ENCODE peak calls at places on chromosomes 5 and 9, in eight cellular contexts. V, W, B, D, R, U, G and Y are unnamed samples. For H3K27me3 and H3K36me3, the result is how much of the 10 kb centered on the place peaks cover.

GRCh38 chr5:96483878-96484277 is 50.8 kb upstream of the PCSK1 start:
- DNase-seq in V (no peak), W (no peak), B (peak), D (no peak), R (peak), U (no peak), G (peak), Y (peak)

GRCh38 chr5:28400076-28400475 is 1361.7 kb upstream of the CDH9 start:
- DNase-seq in V (no peak), W (no peak), B (no peak), D (no peak), R (no peak), U (no peak), G (no peak), Y (no peak)

GRCh38 chr5:140349244-140349643 is 2.8 kb upstream of the HBEGF start:
- DNase-seq in V (no peak), W (no peak), B (no peak), D (no peak), R (peak), U (no peak), G (no peak), Y (no peak)

GRCh38 chr5:64384761-64385160 is 121.1 kb upstream of the RGS7BP start:
- DNase-seq in V (no peak), W (no peak), B (peak), D (no peak), R (no peak), U (no peak), G (peak), Y (peak)

GRCh38 chr9:18997151-18997550 is 35.9 kb downstream of the SAXO1 start:
- DNase-seq in V (no peak), W (no peak), B (peak), D (no peak), R (no peak), U (no peak), G (no peak), Y (no peak)

GRCh38 chr5:177495243-177496060 is 2.0 kb downstream of the PDLIM7 start:
- DNase-seq in V (peak), W (peak), B (peak), D (no peak), R (peak), U (peak), G (peak), Y (peak)

GRCh38 chr5:64532657-64533056 is 26.8 kb downstream of the RGS7BP start:
- DNase-seq in V (no peak), W (no peak), B (no peak), D (no peak), R (no peak), U (no peak), G (no peak), Y (peak)

GRCh38 chr5:93209476-93209875 is 371.5 kb downstream of the NR2F1-AS1 start:
- DNase-seq in V (no peak), W (no peak), B (no peak), D (no peak), R (no peak), U (no peak), G (no peak), Y (no peak)

GRCh38 chr9:92324889-92325268 is 271 bp downstream of the NOL8 start:
- DNase-seq in V (no peak), W (no peak), B (no peak), D (no peak), R (peak), U (no peak), G (no peak), Y (no peak)

GRCh38 chr9:3852545-3852944 is 326.7 kb upstream of the RFX3 start:
- DNase-seq in V (no peak), W (no peak), B (no peak), D (no peak), R (no peak), U (no peak), G (no peak), Y (no peak)

GRCh38 chr5:79143684-79144379 is 32.2 kb downstream of the BHMT start:
- DNase-seq in V (no peak), W (no peak), B (no peak), D (no peak), R (peak), U (no peak), G (peak), Y (no peak)

GRCh38 chr9:2231831-2232230 is 216.7 kb downstream of the SMARCA2 start:
- DNase-seq in V (no peak), W (peak), B (peak), D (no peak), R (peak), U (no peak), G (peak), Y (no peak)

GRCh38 chr5:152305525-152305924 is 99.6 kb downstream of the NMUR2 start:
- DNase-seq in V (no peak), W (no peak), B (no peak), D (no peak), R (no peak), U (no peak), G (no peak), Y (no peak)

GRCh38 chr5:59587489-59588337 is 305.8 kb downstream of the PDE4D start:
- DNase-seq in V (peak), W (peak), B (no peak), D (no peak), R (peak), U (peak), G (peak), Y (peak)

GRCh38 chr9:35294066-35294465 is 132.3 kb downstream of the UNC13B start:
- DNase-seq in V (no peak), W (no peak), B (no peak), D (no peak), R (no peak), U (no peak), G (no peak), Y (no peak)

GRCh38 chr5:15266841-15267240 is 233.1 kb upstream of the FBXL7 start:
- DNase-seq in V (no peak), W (no peak), B (no peak), D (no peak), R (no peak), U (no peak), G (no peak), Y (no peak)

GRCh38 chr9:82996931-82997330 is 66.0 kb downstream of the RASEF start:
- DNase-seq in V (no peak), W (no peak), B (peak), D (no peak), R (peak), U (no peak), G (no peak), Y (no peak)

GRCh38 chr9:127035948-127036347 is 86.5 kb downstream of the ANGPTL2 start:
- DNase-seq in V (peak), W (peak), B (no peak), D (no peak), R (peak), U (peak), G (no peak), Y (no peak)

GRCh38 chr9:117714282-117714681 is 10.1 kb downstream of the TLR4 start:
- DNase-seq in V (peak), W (no peak), B (no peak), D (no peak), R (no peak), U (no peak), G (no peak), Y (peak)

GRCh38 chr9:124284940-124285441 is 27.2 kb downstream of the NEK6 start:
- DNase-seq in V (no peak), W (no peak), B (no peak), D (no peak), R (peak), U (no peak), G (peak), Y (no peak)

GRCh38 chr9:18746631-18747030 is 272.7 kb downstream of the ADAMTSL1 start:
- DNase-seq in V (no peak), W (no peak), B (no peak), D (no peak), R (no peak), U (no peak), G (no peak), Y (no peak)

GRCh38 chr5:157607371-157608161 is 32.0 kb upstream of the ADAM19 start:
- DNase-seq in V (no peak), W (no peak), B (no peak), D (peak), R (peak), U (no peak), G (peak), Y (no peak)

GRCh38 chr5:136901-137300 is 44.9 kb downstream of the PLEKHG4B start:
- DNase-seq in V (no peak), W (no peak), B (no peak), D (no peak), R (peak), U (no peak), G (no peak), Y (no peak)

GRCh38 chr9:108468364-108468763 is 387.4 kb downstream of the ACTL7B start:
- DNase-seq in V (no peak), W (peak), B (peak), D (no peak), R (peak), U (peak), G (peak), Y (no peak)

GRCh38 chr5:6389946-6390530 is 11.7 kb upstream of the MED10 start:
- DNase-seq in V (no peak), W (no peak), B (no peak), D (no peak), R (no peak), U (no peak), G (no peak), Y (no peak)

GRCh38 chr5:126377444-126377843 is 45.8 kb upstream of the GRAMD2B start:
- DNase-seq in V (no peak), W (no peak), B (no peak), D (no peak), R (peak), U (no peak), G (no peak), Y (no peak)

GRCh38 chr9:107732781-107733529 is 243.4 kb upstream of the KLF4 start:
- DNase-seq in V (no peak), W (peak), B (no peak), D (no peak), R (peak), U (peak), G (no peak), Y (no peak)

GRCh38 chr5:136516617-136517016 is 151.3 kb upstream of the TRPC7 start:
- DNase-seq in V (no peak), W (no peak), B (no peak), D (no peak), R (no peak), U (no peak), G (no peak), Y (no peak)

GRCh38 chr9:95740217-95741004 is 135.1 kb upstream of the ERCC6L2 start:
- DNase-seq in V (no peak), W (no peak), B (no peak), D (no peak), R (no peak), U (no peak), G (no peak), Y (no peak)

GRCh38 chr9:124403246-124403645 is 12.0 kb downstream of the PSMB7 start:
- DNase-seq in V (no peak), W (no peak), B (no peak), D (no peak), R (no peak), U (no peak), G (no peak), Y (no peak)

GRCh38 chr5:91146221-91146620 is 236.9 kb downstream of the ARRDC3 start:
- DNase-seq in V (no peak), W (no peak), B (no peak), D (no peak), R (peak), U (no peak), G (no peak), Y (no peak)

GRCh38 chr5:177134653-177135225 is 1.2 kb downstream of the NSD1 start:
- DNase-seq in V (no peak), W (no peak), B (peak), D (no peak), R (peak), U (peak), G (no peak), Y (no peak)

GRCh38 chr9:133333566-133333965 is 2.4 kb downstream of the SURF6 start:
- DNase-seq in V (peak), W (no peak), B (no peak), D (no peak), R (no peak), U (peak), G (no peak), Y (no peak)

GRCh38 chr9:129040113-129040643 is 3.8 kb downstream of the MIGA2 start:
- DNase-seq in V (no peak), W (no peak), B (no peak), D (no peak), R (no peak), U (no peak), G (no peak), Y (peak)
- H3K4me3 ChIP-seq in V (no peak), W (no peak), B (no peak), D (no peak), R (no peak), U (no peak), G (no peak), Y (no peak)

GRCh38 chr9:33637881-33638280 is 113.8 kb downstream of the ANKRD18B start:
- DNase-seq in V (no peak), W (no peak), B (no peak), D (no peak), R (no peak), U (no peak), G (no peak), Y (peak)
- H3K27me3 ChIP-seq in V (under half), W (half or more), B (under half), D (under half), R (half or more), U (under half), G (under half), Y (under half)

DNA sequence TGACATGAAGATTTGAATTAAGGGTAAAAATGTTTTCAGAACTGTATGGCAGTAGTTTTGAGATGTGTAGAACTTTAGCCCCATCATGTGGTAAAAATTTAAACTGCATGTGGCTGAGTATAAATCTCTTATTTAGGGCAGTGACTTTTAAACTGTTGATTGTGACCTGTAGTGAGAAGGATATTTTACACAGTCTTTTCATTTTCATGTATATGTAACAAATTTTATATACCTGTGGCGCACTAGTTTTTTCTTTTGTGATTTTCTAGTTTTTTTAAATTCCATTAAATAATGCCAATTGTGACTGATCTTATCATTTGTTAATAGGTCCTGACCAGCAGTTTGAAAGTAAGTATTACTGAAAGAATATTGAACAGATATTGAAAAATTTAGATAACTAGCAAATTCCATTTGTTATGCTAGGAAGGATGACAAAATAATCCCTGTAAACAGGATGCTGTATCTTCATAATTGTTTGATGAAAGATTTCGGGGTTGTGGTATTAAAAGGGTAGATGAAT is 47.2 kb downstream of the GPBP1 start:
- DNase-seq in V (no peak), W (peak), B (peak), D (no peak), R (peak), U (no peak), G (peak), Y (peak)
- H3K36me3 ChIP-seq in V (under half), W (under half), B (under half), D (under half), R (under half), U (under half), G (under half), Y (under half)

DNA sequence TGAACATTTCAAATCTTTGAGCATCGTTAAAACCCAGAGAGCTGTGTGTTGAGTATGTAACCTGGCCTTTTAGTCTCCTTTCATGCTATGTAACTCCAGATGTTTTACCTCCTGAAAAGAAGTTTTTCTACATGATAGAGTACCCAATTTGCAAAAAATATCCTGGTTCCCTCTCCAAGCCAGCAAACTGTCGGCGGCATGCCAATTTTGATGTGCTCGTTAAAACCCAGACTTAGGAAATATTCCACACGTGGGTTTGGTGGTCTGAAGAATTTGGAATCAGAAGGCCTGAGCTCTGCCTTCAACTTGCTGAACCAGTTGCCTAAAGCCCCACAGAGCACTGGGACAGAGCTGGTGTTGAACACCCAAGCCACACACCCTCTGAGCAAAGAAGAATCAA is 97.9 kb upstream of the ALDH1B1 start:
- DNase-seq in V (no peak), W (no peak), B (no peak), D (no peak), R (no peak), U (no peak), G (no peak), Y (no peak)
- H3K4me3 ChIP-seq in V (no peak), W (no peak), B (no peak), D (no peak), R (no peak), U (no peak), G (no peak), Y (no peak)

GRCh38 chr5:141705503-141705902 is 23.5 kb upstream of the ARAP3 start:
- DNase-seq in V (no peak), W (no peak), B (no peak), D (no peak), R (no peak), U (no peak), G (no peak), Y (no peak)
- H3K27me3 ChIP-seq in V (under half), W (under half), B (under half), D (under half), R (half or more), U (under half), G (under half), Y (under half)